ENCODE peak calls at places on chromosomes 13 and 19, in six cellular contexts. One of them, this sample, is unnamed.

GRCh38 chr19:784541-784940 is 12.7 kb upstream of the PTBP1 start:
- DNase-seq in lower leg skin: no peak
- DNase-seq in cardiac fibroblast: no peak
- DNase-seq in psoas muscle: no peak
- DNase-seq in midbrain: no peak
- DNase-seq in stimulated activated CD4-positive, alpha-beta T cell treated with anti-CD3 and anti-CD28 coated beads, Interleukin-1b, Interleukin-23, amount 100 ng/mL, for 24 hours: no peak
- DNase-seq in this sample: no peak

GRCh38 chr19:45955905-45956608 is 17.6 kb downstream of the NOVA2 start:
- DNase-seq in lower leg skin: no peak
- DNase-seq in cardiac fibroblast: peak; percentile 88
- DNase-seq in psoas muscle: peak; percentile 41
- DNase-seq in midbrain: peak; percentile 77
- DNase-seq in stimulated activated CD4-positive, alpha-beta T cell treated with anti-CD3 and anti-CD28 coated beads, Interleukin-1b, Interleukin-23, amount 100 ng/mL, for 24 hours: no peak
- DNase-seq in this sample: no peak

GRCh38 chr13:59809564-59809963 is 354.2 kb downstream of the DIAPH3 start:
- DNase-seq in lower leg skin: no peak
- DNase-seq in cardiac fibroblast: no peak
- DNase-seq in psoas muscle: no peak
- DNase-seq in midbrain: no peak
- DNase-seq in stimulated activated CD4-positive, alpha-beta T cell treated with anti-CD3 and anti-CD28 coated beads, Interleukin-1b, Interleukin-23, amount 100 ng/mL, for 24 hours: no peak
- DNase-seq in this sample: no peak

GRCh38 chr19:3210347-3211017 is 14.0 kb upstream of the CELF5 start:
- DNase-seq in lower leg skin: no peak
- DNase-seq in cardiac fibroblast: peak; percentile 47
- DNase-seq in psoas muscle: peak; percentile 56
- DNase-seq in midbrain: no peak
- DNase-seq in stimulated activated CD4-positive, alpha-beta T cell treated with anti-CD3 and anti-CD28 coated beads, Interleukin-1b, Interleukin-23, amount 100 ng/mL, for 24 hours: peak; percentile 65
- DNase-seq in this sample: peak; percentile 10

GRCh38 chr19:38638461-38638860 is 9.0 kb upstream of the ACTN4 start:
- DNase-seq in lower leg skin: no peak
- DNase-seq in cardiac fibroblast: no peak
- DNase-seq in psoas muscle: no peak
- DNase-seq in midbrain: no peak
- DNase-seq in stimulated activated CD4-positive, alpha-beta T cell treated with anti-CD3 and anti-CD28 coated beads, Interleukin-1b, Interleukin-23, amount 100 ng/mL, for 24 hours: no peak
- DNase-seq in this sample: no peak

GRCh38 chr13:79682164-79682563 is 201.2 kb downstream of the NDFIP2 start:
- DNase-seq in lower leg skin: no peak
- DNase-seq in cardiac fibroblast: no peak
- DNase-seq in psoas muscle: no peak
- DNase-seq in midbrain: no peak
- DNase-seq in stimulated activated CD4-positive, alpha-beta T cell treated with anti-CD3 and anti-CD28 coated beads, Interleukin-1b, Interleukin-23, amount 100 ng/mL, for 24 hours: no peak
- DNase-seq in this sample: no peak

GRCh38 chr19:45250832-45251451 is at the start of gene MARK4:
- DNase-seq in lower leg skin: peak; percentile 88
- DNase-seq in cardiac fibroblast: peak; percentile 53
- DNase-seq in psoas muscle: peak; percentile 64
- DNase-seq in midbrain: peak; percentile 45
- DNase-seq in stimulated activated CD4-positive, alpha-beta T cell treated with anti-CD3 and anti-CD28 coated beads, Interleukin-1b, Interleukin-23, amount 100 ng/mL, for 24 hours: peak; percentile 44
- DNase-seq in this sample: peak; percentile 42

GRCh38 chr13:39148513-39148961 is 110.3 kb downstream of the NHLRC3 start:
- DNase-seq in lower leg skin: no peak
- DNase-seq in cardiac fibroblast: peak; percentile 79
- DNase-seq in psoas muscle: no peak
- DNase-seq in midbrain: no peak
- DNase-seq in stimulated activated CD4-positive, alpha-beta T cell treated with anti-CD3 and anti-CD28 coated beads, Interleukin-1b, Interleukin-23, amount 100 ng/mL, for 24 hours: no peak
- DNase-seq in this sample: peak; percentile 87

GRCh38 chr19:34851277-34851804 is 75.4 kb upstream of the ZNF30 start:
- DNase-seq in lower leg skin: no peak
- DNase-seq in cardiac fibroblast: no peak
- DNase-seq in psoas muscle: no peak
- DNase-seq in midbrain: no peak
- DNase-seq in stimulated activated CD4-positive, alpha-beta T cell treated with anti-CD3 and anti-CD28 coated beads, Interleukin-1b, Interleukin-23, amount 100 ng/mL, for 24 hours: no peak
- DNase-seq in this sample: no peak

GRCh38 chr13:23656637-23657036 is 86.4 kb downstream of the TNFRSF19 start:
- DNase-seq in lower leg skin: no peak
- DNase-seq in cardiac fibroblast: peak; percentile 82
- DNase-seq in psoas muscle: no peak
- DNase-seq in midbrain: no peak
- DNase-seq in stimulated activated CD4-positive, alpha-beta T cell treated with anti-CD3 and anti-CD28 coated beads, Interleukin-1b, Interleukin-23, amount 100 ng/mL, for 24 hours: no peak
- DNase-seq in this sample: no peak

GRCh38 chr19:8209965-8210659 is 942 bp downstream of the CERS4 start:
- DNase-seq in lower leg skin: no peak
- DNase-seq in cardiac fibroblast: no peak
- DNase-seq in psoas muscle: no peak
- DNase-seq in midbrain: no peak
- DNase-seq in stimulated activated CD4-positive, alpha-beta T cell treated with anti-CD3 and anti-CD28 coated beads, Interleukin-1b, Interleukin-23, amount 100 ng/mL, for 24 hours: no peak
- DNase-seq in this sample: no peak

GRCh38 chr13:40386586-40386985 is 279.9 kb downstream of the FOXO1 start:
- DNase-seq in lower leg skin: no peak
- DNase-seq in cardiac fibroblast: no peak
- DNase-seq in psoas muscle: no peak
- DNase-seq in midbrain: no peak
- DNase-seq in stimulated activated CD4-positive, alpha-beta T cell treated with anti-CD3 and anti-CD28 coated beads, Interleukin-1b, Interleukin-23, amount 100 ng/mL, for 24 hours: no peak
- DNase-seq in this sample: no peak

GRCh38 chr13:76029088-76029487 is 393.0 kb downstream of the LMO7 start:
- DNase-seq in lower leg skin: no peak
- DNase-seq in cardiac fibroblast: no peak
- DNase-seq in psoas muscle: no peak
- DNase-seq in midbrain: no peak
- DNase-seq in stimulated activated CD4-positive, alpha-beta T cell treated with anti-CD3 and anti-CD28 coated beads, Interleukin-1b, Interleukin-23, amount 100 ng/mL, for 24 hours: no peak
- DNase-seq in this sample: no peak

GRCh38 chr13:111431241-111431640 is 110.8 kb downstream of the TEX29 start:
- DNase-seq in lower leg skin: no peak
- DNase-seq in cardiac fibroblast: no peak
- DNase-seq in psoas muscle: no peak
- DNase-seq in midbrain: no peak
- DNase-seq in stimulated activated CD4-positive, alpha-beta T cell treated with anti-CD3 and anti-CD28 coated beads, Interleukin-1b, Interleukin-23, amount 100 ng/mL, for 24 hours: no peak
- DNase-seq in this sample: no peak

GRCh38 chr13:48155850-48156249 is 60.9 kb upstream of the MED4 start:
- DNase-seq in lower leg skin: no peak
- DNase-seq in cardiac fibroblast: peak; percentile 82
- DNase-seq in psoas muscle: no peak
- DNase-seq in midbrain: no peak
- DNase-seq in stimulated activated CD4-positive, alpha-beta T cell treated with anti-CD3 and anti-CD28 coated beads, Interleukin-1b, Interleukin-23, amount 100 ng/mL, for 24 hours: no peak
- DNase-seq in this sample: peak; percentile 50

GRCh38 chr19:15227261-15227660 is 5.0 kb downstream of the EPHX3 start:
- DNase-seq in lower leg skin: no peak
- DNase-seq in cardiac fibroblast: no peak
- DNase-seq in psoas muscle: no peak
- DNase-seq in midbrain: no peak
- DNase-seq in stimulated activated CD4-positive, alpha-beta T cell treated with anti-CD3 and anti-CD28 coated beads, Interleukin-1b, Interleukin-23, amount 100 ng/mL, for 24 hours: no peak
- DNase-seq in this sample: no peak

GRCh38 chr13:72504026-72504925 is 223.2 kb downstream of the MZT1 start:
- DNase-seq in lower leg skin: no peak
- DNase-seq in cardiac fibroblast: peak; percentile 30
- DNase-seq in psoas muscle: no peak
- DNase-seq in midbrain: no peak
- DNase-seq in stimulated activated CD4-positive, alpha-beta T cell treated with anti-CD3 and anti-CD28 coated beads, Interleukin-1b, Interleukin-23, amount 100 ng/mL, for 24 hours: no peak
- DNase-seq in this sample: no peak

GRCh38 chr13:45356966-45357689 is 16.1 kb upstream of the TPT1 start:
- DNase-seq in lower leg skin: no peak
- DNase-seq in cardiac fibroblast: no peak
- DNase-seq in psoas muscle: no peak
- DNase-seq in midbrain: no peak
- DNase-seq in stimulated activated CD4-positive, alpha-beta T cell treated with anti-CD3 and anti-CD28 coated beads, Interleukin-1b, Interleukin-23, amount 100 ng/mL, for 24 hours: no peak
- DNase-seq in this sample: no peak

GRCh38 chr19:58543826-58544590 is at the start of gene TRIM28:
- DNase-seq in lower leg skin: peak; percentile 100
- DNase-seq in cardiac fibroblast: peak; percentile 99
- DNase-seq in psoas muscle: peak; percentile 98
- DNase-seq in midbrain: no peak
- DNase-seq in stimulated activated CD4-positive, alpha-beta T cell treated with anti-CD3 and anti-CD28 coated beads, Interleukin-1b, Interleukin-23, amount 100 ng/mL, for 24 hours: peak; percentile 100
- DNase-seq in this sample: peak; percentile 99

GRCh38 chr13:90276208-90276607 is 1071.3 kb upstream of the MIR17HG start:
- DNase-seq in lower leg skin: no peak
- DNase-seq in cardiac fibroblast: no peak
- DNase-seq in psoas muscle: no peak
- DNase-seq in midbrain: no peak
- DNase-seq in stimulated activated CD4-positive, alpha-beta T cell treated with anti-CD3 and anti-CD28 coated beads, Interleukin-1b, Interleukin-23, amount 100 ng/mL, for 24 hours: no peak
- DNase-seq in this sample: no peak

GRCh38 chr19:16461630-16462051 is 10.1 kb downstream of the EPS15L1 start:
- DNase-seq in lower leg skin: no peak
- DNase-seq in cardiac fibroblast: no peak
- DNase-seq in psoas muscle: peak; percentile 78
- DNase-seq in midbrain: peak; percentile 19
- DNase-seq in stimulated activated CD4-positive, alpha-beta T cell treated with anti-CD3 and anti-CD28 coated beads, Interleukin-1b, Interleukin-23, amount 100 ng/mL, for 24 hours: no peak
- DNase-seq in this sample: no peak

GRCh38 chr13:77516342-77516789 is 19.1 kb upstream of the SCEL start:
- DNase-seq in lower leg skin: no peak
- DNase-seq in cardiac fibroblast: peak; percentile 76
- DNase-seq in psoas muscle: no peak
- DNase-seq in midbrain: no peak
- DNase-seq in stimulated activated CD4-positive, alpha-beta T cell treated with anti-CD3 and anti-CD28 coated beads, Interleukin-1b, Interleukin-23, amount 100 ng/mL, for 24 hours: no peak
- DNase-seq in this sample: no peak

GRCh38 chr13:61286148-61286745 is 129.4 kb downstream of the PCDH20 start:
- DNase-seq in lower leg skin: no peak
- DNase-seq in cardiac fibroblast: no peak
- DNase-seq in psoas muscle: no peak
- DNase-seq in midbrain: no peak
- DNase-seq in stimulated activated CD4-positive, alpha-beta T cell treated with anti-CD3 and anti-CD28 coated beads, Interleukin-1b, Interleukin-23, amount 100 ng/mL, for 24 hours: no peak
- DNase-seq in this sample: no peak

GRCh38 chr19:58555920-58556632 is 1.2 kb upstream of the CHMP2A start:
- DNase-seq in lower leg skin: peak; percentile 86
- DNase-seq in cardiac fibroblast: no peak
- DNase-seq in psoas muscle: no peak
- DNase-seq in midbrain: no peak
- DNase-seq in stimulated activated CD4-positive, alpha-beta T cell treated with anti-CD3 and anti-CD28 coated beads, Interleukin-1b, Interleukin-23, amount 100 ng/mL, for 24 hours: no peak
- DNase-seq in this sample: no peak

GRCh38 chr13:36447501-36447900 is 15.2 kb downstream of the CCNA1 start:
- DNase-seq in lower leg skin: no peak
- DNase-seq in cardiac fibroblast: peak; percentile 31
- DNase-seq in psoas muscle: no peak
- DNase-seq in midbrain: no peak
- DNase-seq in stimulated activated CD4-positive, alpha-beta T cell treated with anti-CD3 and anti-CD28 coated beads, Interleukin-1b, Interleukin-23, amount 100 ng/mL, for 24 hours: no peak
- DNase-seq in this sample: no peak

GRCh38 chr19:28297036-28297435 is 915.9 kb downstream of the UQCRFS1 start:
- DNase-seq in lower leg skin: no peak
- DNase-seq in cardiac fibroblast: no peak
- DNase-seq in psoas muscle: no peak
- DNase-seq in midbrain: no peak
- DNase-seq in stimulated activated CD4-positive, alpha-beta T cell treated with anti-CD3 and anti-CD28 coated beads, Interleukin-1b, Interleukin-23, amount 100 ng/mL, for 24 hours: no peak
- DNase-seq in this sample: no peak

GRCh38 chr13:71610876-71611275 is 256.1 kb downstream of the DACH1 start:
- DNase-seq in lower leg skin: no peak
- DNase-seq in cardiac fibroblast: no peak
- DNase-seq in psoas muscle: no peak
- DNase-seq in midbrain: no peak
- DNase-seq in stimulated activated CD4-positive, alpha-beta T cell treated with anti-CD3 and anti-CD28 coated beads, Interleukin-1b, Interleukin-23, amount 100 ng/mL, for 24 hours: no peak
- DNase-seq in this sample: no peak

GRCh38 chr19:2815923-2816322 is 3.7 kb upstream of the ZNF554 start:
- DNase-seq in lower leg skin: no peak
- DNase-seq in cardiac fibroblast: no peak
- DNase-seq in psoas muscle: no peak
- DNase-seq in midbrain: no peak
- DNase-seq in stimulated activated CD4-positive, alpha-beta T cell treated with anti-CD3 and anti-CD28 coated beads, Interleukin-1b, Interleukin-23, amount 100 ng/mL, for 24 hours: no peak
- DNase-seq in this sample: no peak

GRCh38 chr19:30811397-30812098 is 439.4 kb downstream of the ZNF536 start:
- DNase-seq in lower leg skin: no peak
- DNase-seq in cardiac fibroblast: no peak
- DNase-seq in psoas muscle: no peak
- DNase-seq in midbrain: no peak
- DNase-seq in stimulated activated CD4-positive, alpha-beta T cell treated with anti-CD3 and anti-CD28 coated beads, Interleukin-1b, Interleukin-23, amount 100 ng/mL, for 24 hours: no peak
- DNase-seq in this sample: no peak

GRCh38 chr13:70895599-70895998 is 787.3 kb upstream of the KLHL1 start:
- DNase-seq in lower leg skin: no peak
- DNase-seq in cardiac fibroblast: no peak
- DNase-seq in psoas muscle: no peak
- DNase-seq in midbrain: no peak
- DNase-seq in stimulated activated CD4-positive, alpha-beta T cell treated with anti-CD3 and anti-CD28 coated beads, Interleukin-1b, Interleukin-23, amount 100 ng/mL, for 24 hours: no peak
- DNase-seq in this sample: no peak

GRCh38 chr19:41548954-41549688 is 26.8 kb upstream of the CEACAM21 start:
- DNase-seq in lower leg skin: no peak
- DNase-seq in cardiac fibroblast: no peak
- DNase-seq in psoas muscle: no peak
- DNase-seq in midbrain: no peak
- DNase-seq in stimulated activated CD4-positive, alpha-beta T cell treated with anti-CD3 and anti-CD28 coated beads, Interleukin-1b, Interleukin-23, amount 100 ng/mL, for 24 hours: peak; percentile 48
- DNase-seq in this sample: no peak

GRCh38 chr13:76799696-76800095 is 86.5 kb downstream of the KCTD12 start:
- DNase-seq in lower leg skin: no peak
- DNase-seq in cardiac fibroblast: peak; percentile 21
- DNase-seq in psoas muscle: no peak
- DNase-seq in midbrain: no peak
- DNase-seq in stimulated activated CD4-positive, alpha-beta T cell treated with anti-CD3 and anti-CD28 coated beads, Interleukin-1b, Interleukin-23, amount 100 ng/mL, for 24 hours: no peak
- DNase-seq in this sample: no peak

GRCh38 chr19:55753401-55753800 is 5.5 kb upstream of the RFPL4A start:
- DNase-seq in lower leg skin: no peak
- DNase-seq in cardiac fibroblast: no peak
- DNase-seq in psoas muscle: no peak
- DNase-seq in midbrain: no peak
- DNase-seq in stimulated activated CD4-positive, alpha-beta T cell treated with anti-CD3 and anti-CD28 coated beads, Interleukin-1b, Interleukin-23, amount 100 ng/mL, for 24 hours: no peak
- DNase-seq in this sample: no peak

GRCh38 chr19:10998045-10998533 is 37.3 kb downstream of the SMARCA4 start:
- DNase-seq in lower leg skin: no peak
- DNase-seq in cardiac fibroblast: peak; percentile 66
- DNase-seq in psoas muscle: peak; percentile 51
- DNase-seq in midbrain: no peak
- DNase-seq in stimulated activated CD4-positive, alpha-beta T cell treated with anti-CD3 and anti-CD28 coated beads, Interleukin-1b, Interleukin-23, amount 100 ng/mL, for 24 hours: no peak
- DNase-seq in this sample: peak; percentile 61

GRCh38 chr13:110471833-110472162 is 89.7 kb downstream of the RAB20 start:
- DNase-seq in lower leg skin: no peak
- DNase-seq in cardiac fibroblast: peak; percentile 81
- DNase-seq in psoas muscle: peak; percentile 37
- DNase-seq in midbrain: no peak
- DNase-seq in stimulated activated CD4-positive, alpha-beta T cell treated with anti-CD3 and anti-CD28 coated beads, Interleukin-1b, Interleukin-23, amount 100 ng/mL, for 24 hours: no peak
- DNase-seq in this sample: no peak

GRCh38 chr13:48661112-48661511 is 7.4 kb downstream of the CYSLTR2 start:
- DNase-seq in lower leg skin: no peak
- DNase-seq in cardiac fibroblast: no peak
- DNase-seq in psoas muscle: no peak
- DNase-seq in midbrain: no peak
- DNase-seq in stimulated activated CD4-positive, alpha-beta T cell treated with anti-CD3 and anti-CD28 coated beads, Interleukin-1b, Interleukin-23, amount 100 ng/mL, for 24 hours: no peak
- DNase-seq in this sample: peak; percentile 18

GRCh38 chr19:17025361-17025760 is 1.2 kb downstream of the CPAMD8 start:
- DNase-seq in lower leg skin: no peak
- DNase-seq in cardiac fibroblast: no peak
- DNase-seq in psoas muscle: no peak
- DNase-seq in midbrain: no peak
- DNase-seq in stimulated activated CD4-positive, alpha-beta T cell treated with anti-CD3 and anti-CD28 coated beads, Interleukin-1b, Interleukin-23, amount 100 ng/mL, for 24 hours: no peak
- DNase-seq in this sample: no peak

GRCh38 chr19:39093761-39094160 is 9.6 kb downstream of the ACP7 start:
- DNase-seq in lower leg skin: no peak
- DNase-seq in cardiac fibroblast: peak; percentile 94
- DNase-seq in psoas muscle: no peak
- DNase-seq in midbrain: no peak
- DNase-seq in stimulated activated CD4-positive, alpha-beta T cell treated with anti-CD3 and anti-CD28 coated beads, Interleukin-1b, Interleukin-23, amount 100 ng/mL, for 24 hours: no peak
- DNase-seq in this sample: peak; percentile 93